ENCODE peak calls at places on chromosomes 2 and 18, in eight cellular contexts. U is HCT116, P is HepG2, L is A549, A is H1, R is right lobe of liver, N is ovary, W is esophagus squamous epithelium. I is an unnamed sample.

GRCh38 chr2:216829533-216829932 is 30.3 kb downstream of the TNP1 start:
- DNase-seq in U (no peak), P (no peak), L (no peak), A (no peak), R (peak), N (peak), W (no peak), I (no peak)

GRCh38 chr18:50034029-50034428 is 160.9 kb downstream of the MYO5B start:
- DNase-seq in U (no peak), P (no peak), L (no peak), A (no peak), R (no peak), N (no peak), W (no peak), I (no peak)

GRCh38 chr2:158618859-158619490 is 162.2 kb downstream of the PKP4 start:
- DNase-seq in U (no peak), P (peak), L (no peak), A (no peak), R (no peak), N (no peak), W (no peak), I (no peak)

GRCh38 chr2:239113164-239113563 is 265.3 kb downstream of the TWIST2 start:
- DNase-seq in U (no peak), P (peak), L (no peak), A (no peak), R (no peak), N (peak), W (no peak), I (no peak)

GRCh38 chr2:224927671-224928173 is 114.5 kb downstream of the DOCK10 start:
- DNase-seq in U (no peak), P (no peak), L (no peak), A (no peak), R (no peak), N (no peak), W (no peak), I (no peak)

GRCh38 chr2:57373530-57373929 is 673.1 kb upstream of the VRK2 start:
- DNase-seq in U (peak), P (no peak), L (no peak), A (no peak), R (no peak), N (no peak), W (no peak), I (no peak)

GRCh38 chr2:215171151-215171550 is 32.7 kb upstream of the ABCA12 start:
- DNase-seq in U (no peak), P (no peak), L (no peak), A (no peak), R (no peak), N (no peak), W (no peak), I (no peak)

GRCh38 chr2:133993160-133993559 is 260.7 kb upstream of the MGAT5 start:
- DNase-seq in U (no peak), P (no peak), L (no peak), A (no peak), R (no peak), N (no peak), W (no peak), I (no peak)

GRCh38 chr2:176075476-176075875 is 8.3 kb downstream of the EVX2 start:
- DNase-seq in U (no peak), P (no peak), L (no peak), A (no peak), R (no peak), N (no peak), W (no peak), I (no peak)

GRCh38 chr18:37403100-37403781 is 162.4 kb downstream of the CELF4 start:
- DNase-seq in U (no peak), P (no peak), L (no peak), A (no peak), R (no peak), N (peak), W (no peak), I (no peak)

GRCh38 chr2:53058526-53058925 is 709.1 kb upstream of the CHAC2 start:
- DNase-seq in U (no peak), P (no peak), L (no peak), A (peak), R (no peak), N (no peak), W (no peak), I (no peak)

GRCh38 chr2:73268368-73268830 is 15.9 kb downstream of the FBXO41 start:
- DNase-seq in U (no peak), P (no peak), L (no peak), A (no peak), R (no peak), N (no peak), W (no peak), I (no peak)

GRCh38 chr2:8154936-8155335 is 526.9 kb upstream of the ID2 start:
- DNase-seq in U (no peak), P (no peak), L (no peak), A (no peak), R (no peak), N (no peak), W (no peak), I (no peak)

GRCh38 chr18:56286775-56287174 is 351.6 kb downstream of the TXNL1 start:
- DNase-seq in U (no peak), P (no peak), L (no peak), A (no peak), R (no peak), N (no peak), W (no peak), I (no peak)

GRCh38 chr18:10354241-10354811 is 100.1 kb upstream of the APCDD1 start:
- DNase-seq in U (no peak), P (no peak), L (no peak), A (no peak), R (no peak), N (no peak), W (no peak), I (no peak)

GRCh38 chr18:59954746-59955145 is 55.0 kb downstream of the PMAIP1 start:
- DNase-seq in U (peak), P (peak), L (no peak), A (no peak), R (no peak), N (no peak), W (no peak), I (no peak)

GRCh38 chr18:27500531-27500930 is 315.4 kb upstream of the CHST9 start:
- DNase-seq in U (no peak), P (no peak), L (no peak), A (no peak), R (no peak), N (no peak), W (no peak), I (no peak)

GRCh38 chr18:26460449-26461091 is 87.8 kb downstream of the KCTD1 start:
- DNase-seq in U (no peak), P (no peak), L (no peak), A (no peak), R (no peak), N (no peak), W (no peak), I (peak)

GRCh38 chr18:26477828-26478466 is 70.4 kb downstream of the KCTD1 start:
- DNase-seq in U (no peak), P (no peak), L (peak), A (no peak), R (no peak), N (no peak), W (no peak), I (no peak)

GRCh38 chr2:23487735-23488492 is 102.9 kb downstream of the KLHL29 start:
- DNase-seq in U (peak), P (no peak), L (no peak), A (no peak), R (no peak), N (no peak), W (no peak), I (no peak)

GRCh38 chr2:45008296-45009129 is 739 bp downstream of the SIX2 start:
- DNase-seq in U (no peak), P (no peak), L (no peak), A (no peak), R (no peak), N (no peak), W (no peak), I (no peak)

GRCh38 chr2:189657867-189658266 is 3.4 kb upstream of the ASNSD1 start:
- DNase-seq in U (no peak), P (no peak), L (no peak), A (no peak), R (no peak), N (peak), W (no peak), I (peak)

GRCh38 chr2:42800981-42801380 is 8.6 kb upstream of the HAAO start:
- DNase-seq in U (no peak), P (no peak), L (no peak), A (no peak), R (no peak), N (no peak), W (no peak), I (no peak)

GRCh38 chr18:58559427-58560186 is 69.3 kb downstream of the ALPK2 start:
- DNase-seq in U (no peak), P (no peak), L (no peak), A (no peak), R (no peak), N (no peak), W (no peak), I (no peak)

GRCh38 chr2:2324565-2325101 is 6.4 kb downstream of the MYT1L start:
- DNase-seq in U (no peak), P (no peak), L (no peak), A (no peak), R (no peak), N (no peak), W (no peak), I (no peak)

GRCh38 chr18:6487968-6488367 is 73.3 kb upstream of the L3MBTL4 start:
- DNase-seq in U (no peak), P (no peak), L (no peak), A (peak), R (no peak), N (no peak), W (no peak), I (no peak)

GRCh38 chr2:3229221-3229620 is 148.4 kb downstream of the EIPR1 start:
- DNase-seq in U (no peak), P (no peak), L (no peak), A (no peak), R (no peak), N (no peak), W (no peak), I (no peak)

GRCh38 chr2:75528221-75528977 is 32.3 kb downstream of the EVA1A start:
- DNase-seq in U (no peak), P (no peak), L (no peak), A (no peak), R (no peak), N (no peak), W (no peak), I (no peak)

GRCh38 chr2:153891061-153891460 is 19.3 kb downstream of the GALNT13 start:
- DNase-seq in U (no peak), P (no peak), L (no peak), A (no peak), R (no peak), N (no peak), W (no peak), I (no peak)

GRCh38 chr2:101820519-101820918 is 123.0 kb downstream of the MAP4K4 start:
- DNase-seq in U (no peak), P (no peak), L (no peak), A (no peak), R (no peak), N (no peak), W (no peak), I (no peak)

GRCh38 chr2:24958411-24958935 is 13.3 kb downstream of the DNAJC27 start:
- DNase-seq in U (no peak), P (no peak), L (no peak), A (no peak), R (no peak), N (no peak), W (no peak), I (no peak)

GRCh38 chr2:218003994-218004419 is 1.2 kb upstream of the TNS1 start:
- DNase-seq in U (no peak), P (no peak), L (no peak), A (no peak), R (no peak), N (peak), W (no peak), I (no peak)

DNA sequence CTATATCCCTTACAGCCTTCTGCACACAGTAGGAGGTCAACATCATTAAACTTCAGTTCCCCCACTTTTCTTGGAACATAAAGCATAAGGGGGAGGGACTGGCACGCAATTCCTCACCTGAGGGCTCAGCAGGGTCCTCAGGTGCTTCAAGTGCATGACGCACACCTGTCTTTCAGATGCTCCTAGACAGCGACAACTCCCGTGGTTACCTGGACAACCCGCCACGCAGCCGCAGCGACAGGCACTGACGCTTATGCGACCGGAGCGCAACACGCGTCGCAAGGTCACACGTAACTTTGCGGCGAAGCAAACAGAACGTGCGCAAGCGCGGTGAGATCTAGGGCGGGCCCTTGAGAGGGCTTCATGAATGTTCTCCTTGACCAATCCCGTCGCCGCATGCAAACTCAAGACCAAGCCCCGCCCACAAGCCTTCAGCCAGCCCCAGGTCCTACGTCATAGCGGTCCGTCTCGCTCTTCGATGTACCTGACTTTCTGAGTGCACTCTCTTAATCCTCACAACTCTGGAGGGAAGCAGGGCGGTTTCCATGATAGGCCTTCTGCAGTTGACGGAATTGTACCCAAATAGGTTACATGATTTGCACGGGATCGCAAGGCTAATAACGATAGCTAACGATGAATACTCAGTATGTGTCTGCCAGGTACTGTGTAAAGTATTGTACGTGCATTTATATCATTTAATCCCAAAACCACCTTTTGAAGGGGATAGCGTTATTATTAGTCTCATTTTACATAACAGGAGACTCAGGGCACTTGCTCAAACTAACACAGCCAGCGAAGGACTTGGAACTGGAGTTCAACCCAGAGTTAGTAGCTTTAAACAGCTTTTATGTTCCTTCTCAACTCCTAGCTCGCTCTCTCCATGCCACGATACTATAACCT is at the start of gene IFT172:
- DNase-seq in U (peak), P (peak), L (peak), A (peak), R (peak), N (peak), W (peak), I (peak)
- TF ChIP-seq POLR2A in U (peak), P (peak), L (peak), A (peak), R (peak), N (peak), W (no peak), I (peak)

GRCh38 chr18:77100751-77101355 is 31.7 kb downstream of the MBP start:
- DNase-seq in U (no peak), P (no peak), L (no peak), A (no peak), R (no peak), N (no peak), W (no peak), I (no peak)

GRCh38 chr18:77099501-77100370 is 32.8 kb downstream of the MBP start:
- DNase-seq in U (no peak), P (no peak), L (no peak), A (no peak), R (no peak), N (no peak), W (no peak), I (no peak)

GRCh38 chr18:77102246-77103040 is 30.1 kb downstream of the MBP start:
- DNase-seq in U (no peak), P (no peak), L (no peak), A (no peak), R (no peak), N (no peak), W (no peak), I (no peak)

GRCh38 chr18:77103181-77103875 is 29.3 kb downstream of the MBP start:
- DNase-seq in U (no peak), P (no peak), L (no peak), A (no peak), R (no peak), N (no peak), W (no peak), I (no peak)

GRCh38 chr18:77101410-77102245 is 31.0 kb downstream of the MBP start:
- DNase-seq in U (peak), P (no peak), L (peak), A (no peak), R (no peak), N (peak), W (peak), I (no peak)
- TF ChIP-seq POLR2A in U (no peak), P (no peak), L (no peak), A (no peak), R (peak), N (no peak), W (no peak), I (no peak)

DNA sequence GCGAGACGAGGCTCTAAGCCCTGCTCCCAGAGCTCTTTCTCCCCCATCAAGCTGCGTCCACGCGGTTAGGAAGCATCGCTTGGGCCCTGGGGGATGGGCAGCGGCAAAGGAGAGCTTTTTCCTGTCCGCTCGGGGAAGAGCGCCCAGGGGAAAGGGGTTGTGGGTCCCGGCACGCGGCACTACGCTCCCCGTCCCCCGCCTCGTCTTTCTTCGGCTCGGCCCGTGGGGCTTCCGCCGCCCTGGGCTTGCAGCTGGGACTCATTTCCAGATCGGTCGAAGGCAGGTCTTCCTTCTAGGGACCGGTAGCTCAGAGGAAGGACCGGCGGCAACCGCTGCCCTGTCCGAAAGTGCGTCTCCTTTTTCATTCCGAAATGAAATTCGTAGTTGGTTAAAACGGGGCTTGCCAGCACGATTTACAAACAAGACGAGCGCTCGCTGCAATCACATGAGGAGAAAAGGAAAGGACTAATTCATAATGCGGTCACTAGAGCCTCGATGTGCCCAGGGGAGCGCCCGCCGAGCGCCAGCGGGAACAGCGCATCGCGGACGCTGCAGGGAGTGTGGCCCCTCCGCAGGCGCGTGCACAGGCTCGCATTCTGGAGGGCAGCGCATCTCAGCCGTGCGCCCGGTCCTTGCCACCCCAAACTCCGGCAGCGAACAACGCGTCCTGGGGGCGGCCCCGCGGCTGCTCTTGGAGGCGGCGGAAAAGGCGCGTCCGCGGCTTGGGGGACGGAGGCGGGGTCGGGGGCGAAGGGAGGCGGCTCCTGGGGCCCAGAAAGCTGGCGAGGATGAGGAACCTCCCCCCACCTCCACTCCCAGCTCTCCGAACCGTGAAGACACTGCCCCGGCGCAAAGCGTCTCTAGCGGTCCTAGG is 3.6 kb upstream of the ITPRIPL1 start:
- DNase-seq in U (no peak), P (peak), L (peak), A (no peak), R (peak), N (peak), W (no peak), I (peak)
- TF ChIP-seq POLR2A in U (peak), P (no peak), L (peak), A (no peak), R (no peak), N (no peak), W (peak), I (peak)

GRCh38 chr2:181810823-181811695 is 80.5 kb upstream of the ITPRID2 start:
- DNase-seq in U (peak), P (peak), L (peak), A (no peak), R (no peak), N (no peak), W (no peak), I (no peak)
- TF ChIP-seq POLR2A in U (peak), P (no peak), L (no peak), A (no peak), R (no peak), N (no peak), W (no peak), I (no peak)

DNA sequence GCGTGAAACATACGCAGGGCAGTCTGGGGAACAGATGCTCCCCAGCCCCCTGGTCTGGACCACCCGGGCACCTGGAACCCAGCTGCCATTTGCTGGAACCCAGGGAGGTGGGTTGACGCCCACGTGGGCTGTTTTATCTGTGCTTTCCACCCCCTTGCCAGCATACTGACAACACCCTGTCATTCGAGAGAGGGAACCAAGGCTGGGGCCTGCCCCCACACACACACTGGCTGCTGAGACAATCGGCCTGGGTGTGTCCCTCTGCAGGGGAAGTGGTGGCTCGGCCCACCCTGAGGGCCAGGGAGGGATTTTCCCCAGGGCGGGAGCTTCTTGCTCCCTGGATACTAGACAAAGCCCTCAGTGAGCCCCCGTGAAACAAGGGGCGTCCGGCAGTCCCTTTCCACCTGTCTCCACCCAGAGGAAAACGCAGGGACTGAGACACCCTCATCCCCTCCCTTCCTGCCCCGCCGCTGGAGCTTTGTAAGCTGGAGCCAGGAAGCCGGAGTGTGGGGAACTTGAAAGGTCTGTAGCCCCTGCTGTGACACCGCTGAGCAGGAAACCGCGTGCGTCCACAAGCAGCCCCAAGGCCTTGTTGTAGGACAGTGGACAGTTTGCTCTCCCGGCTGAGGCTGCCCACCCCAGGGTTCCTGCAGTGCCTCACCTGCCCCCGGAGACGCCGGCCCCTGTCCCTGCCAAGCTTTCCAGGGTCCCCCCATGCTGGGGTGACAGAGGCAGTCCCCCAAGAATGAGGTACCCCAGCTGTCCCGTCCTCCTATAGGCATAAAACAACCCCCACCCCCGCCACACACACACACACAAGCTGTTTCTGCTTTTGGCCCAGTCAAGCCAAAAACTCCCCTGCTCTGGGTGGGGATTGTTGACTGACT is 14.1 kb upstream of the KLF11 start:
- DNase-seq in U (no peak), P (no peak), L (no peak), A (no peak), R (peak), N (no peak), W (no peak), I (peak)
- TF ChIP-seq POLR2A in U (no peak), P (no peak), L (no peak), A (no peak), R (no peak), N (no peak), W (no peak), I (no peak)

GRCh38 chr2:12847694-12848093 is 131.0 kb downstream of the TRIB2 start:
- DNase-seq in U (no peak), P (no peak), L (no peak), A (no peak), R (no peak), N (no peak), W (no peak), I (no peak)
- TF ChIP-seq POLR2A in U (no peak), P (no peak), L (no peak), A (no peak), R (no peak), N (no peak), W (no peak), I (no peak)

I was measured in GM12891.